ENCODE peak calls at places on chromosome 11, in four cellular contexts. M is iPS-NIHi11, C is T-helper 1 cell, H is progenitor cell of endocrine pancreas. W is an unnamed sample.

GRCh38 chr11:36195496-36196346 is 93.5 kb downstream of the COMMD9 start:
- DNase-seq in C (no peak), M (no peak), H (no peak), W (no peak)

GRCh38 chr11:115170133-115170815 is 333.9 kb downstream of the CADM1 start:
- DNase-seq in M (peak), C (no peak), H (peak), W (peak)

GRCh38 chr11:65934014-65934413 is 11.3 kb upstream of the TSGA10IP start:
- DNase-seq in M (no peak), H (no peak), C (no peak), W (no peak)

GRCh38 chr11:80443177-80443576 is 1002.3 kb upstream of the TENM4 start:
- DNase-seq in C (no peak), M (no peak), H (no peak), W (no peak)

GRCh38 chr11:70913715-70914231 is 338.6 kb downstream of the SHANK2 start:
- DNase-seq in M (peak), H (no peak), C (no peak), W (peak)

GRCh38 chr11:130808541-130808940 is 107.7 kb downstream of the SNX19 start:
- DNase-seq in H (no peak), C (no peak), M (no peak), W (no peak)

GRCh38 chr11:110939471-110939870 is 227.2 kb upstream of the ARHGAP20 start:
- DNase-seq in H (no peak), C (no peak), M (no peak), W (no peak)

GRCh38 chr11:32918427-32918826 is 25.8 kb downstream of the QSER1 start:
- DNase-seq in M (no peak), H (no peak), C (no peak), W (no peak)

GRCh38 chr11:118241191-118242098 is 10.7 kb downstream of the MPZL3 start:
- DNase-seq in C (no peak), H (no peak), M (peak), W (no peak)

GRCh38 chr11:43580735-43581369 is 99.7 kb upstream of the HSD17B12 start:
- DNase-seq in M (peak), H (no peak), C (no peak), W (peak)

GRCh38 chr11:31817054-31817620 is 6.0 kb upstream of the PAX6 start:
- DNase-seq in M (no peak), H (no peak), C (no peak), W (peak)

GRCh38 chr11:70201876-70202861 is 927 bp upstream of the FADD start:
- DNase-seq in M (no peak), C (no peak), H (no peak), W (no peak)

GRCh38 chr11:47552086-47552580 is 799 bp downstream of the CELF1 start:
- DNase-seq in H (peak), M (peak), C (no peak), W (peak)

GRCh38 chr11:28228196-28228595 is 120.0 kb downstream of the METTL15 start:
- DNase-seq in H (no peak), M (no peak), C (no peak), W (no peak)